ENCODE peak calls at places on chromosomes 5 and 9, in four cellular contexts. I is H1, Y is mucosa of descending colon, Q is RWPE1. F is an unnamed sample.

GRCh38 chr9:33517373-33517772 is 6.7 kb upstream of the ANKRD18B start:
- DNase-seq in I (no peak), Q (peak; percentile 44), Y (no peak), F (peak; percentile 57)

GRCh38 chr5:180135967-180136641 is 64.5 kb upstream of the RNF130 start:
- DNase-seq in Q (no peak), I (peak; percentile 43), Y (no peak), F (no peak)

GRCh38 chr5:150540615-150541396 is 32.9 kb downstream of the NDST1 start:
- DNase-seq in I (no peak), Q (peak; percentile 86), Y (no peak), F (no peak)

GRCh38 chr9:126633881-126634558 is 20.3 kb downstream of the LMX1B start:
- DNase-seq in Q (no peak), I (no peak), Y (no peak), F (no peak)

GRCh38 chr5:37248387-37248969 is 698 bp downstream of the CPLANE1 start:
- DNase-seq in Q (no peak), Y (no peak), I (no peak), F (peak; percentile 11)

GRCh38 chr9:127463891-127464290 is 12.6 kb downstream of the LRSAM1 start:
- DNase-seq in Y (no peak), Q (no peak), I (no peak), F (no peak)

GRCh38 chr5:6783787-6784186 is 70.6 kb downstream of the TENT4A start:
- DNase-seq in Y (no peak), I (no peak), Q (no peak), F (no peak)

GRCh38 chr5:141822134-141822533 is 56.1 kb downstream of the PCDH1 start:
- DNase-seq in Y (no peak), I (no peak), Q (peak; percentile 60), F (peak; percentile 27)

GRCh38 chr9:114693248-114693895 is 11.4 kb upstream of the TEX48 start:
- DNase-seq in Q (no peak), I (no peak), Y (no peak), F (no peak)

GRCh38 chr9:99172129-99173091 is 49.3 kb downstream of the ALG2 start:
- DNase-seq in I (no peak), Q (no peak), Y (no peak), F (peak; percentile 33)

GRCh38 chr5:83125560-83125959 is 48.2 kb downstream of the XRCC4 start:
- DNase-seq in I (no peak), Y (no peak), Q (no peak), F (no peak)

GRCh38 chr9:98117984-98118639 is 910 bp downstream of the TRIM14 start:
- DNase-seq in Y (peak; percentile 78), Q (peak; percentile 74), I (no peak), F (peak; percentile 25)

GRCh38 chr5:1793966-1794895 is 5.4 kb downstream of the MRPL36 start:
- DNase-seq in I (no peak), Q (no peak), Y (peak; percentile 41), F (no peak)

GRCh38 chr5:84301535-84301934 is 83.1 kb downstream of the EDIL3 start:
- DNase-seq in Q (peak; percentile 25), I (no peak), Y (no peak), F (no peak)

GRCh38 chr9:21102311-21102710 is 24.6 kb upstream of the IFNB1 start:
- DNase-seq in Q (no peak), Y (no peak), I (no peak), F (no peak)

GRCh38 chr5:132001647-132002561 is 9.6 kb downstream of the ACSL6 start:
- DNase-seq in Y (no peak), I (no peak), Q (no peak), F (no peak)

GRCh38 chr5:9505215-9505614 is 40.7 kb downstream of the SEMA5A start:
- DNase-seq in Y (no peak), I (no peak), Q (no peak), F (no peak)

GRCh38 chr9:126719677-126720435 is 85.0 kb upstream of the ZBTB43 start:
- DNase-seq in Q (peak; percentile 50), Y (peak; percentile 69), I (peak; percentile 83), F (peak; percentile 79)

GRCh38 chr9:96611302-96611701 is 8.3 kb downstream of the CDC14B start:
- DNase-seq in I (no peak), Q (no peak), Y (no peak), F (no peak)

GRCh38 chr5:37495210-37495609 is 116.1 kb downstream of the WDR70 start:
- DNase-seq in I (no peak), Y (no peak), Q (no peak), F (peak; percentile 31)

GRCh38 chr5:107413754-107414153 is 257.0 kb downstream of the EFNA5 start:
- DNase-seq in I (no peak), Q (no peak), Y (no peak), F (no peak)

GRCh38 chr5:39494099-39494498 is 69.3 kb upstream of the DAB2 start:
- DNase-seq in Y (no peak), Q (no peak), I (no peak), F (no peak)

GRCh38 chr5:15850939-15851341 is 328.7 kb downstream of the MARCHF11 start:
- DNase-seq in I (no peak), Q (no peak), Y (no peak), F (no peak)

GRCh38 chr5:113022661-113023060 is 46.1 kb downstream of the DCP2 start:
- DNase-seq in Q (no peak), Y (no peak), I (no peak), F (no peak)

GRCh38 chr5:33984671-33985124 is at the start of gene SLC45A2:
- DNase-seq in I (no peak), Y (no peak), Q (no peak), F (no peak)

GRCh38 chr9:91221332-91221731 is 140.4 kb downstream of the AUH start:
- DNase-seq in Q (no peak), Y (no peak), I (no peak), F (no peak)

GRCh38 chr9:76369583-76369982 is 24.6 kb downstream of the RFK start:
- DNase-seq in Y (no peak), I (no peak), Q (no peak), F (peak; percentile 88)

GRCh38 chr9:71001780-71002386 is 119.5 kb downstream of the TRPM3 start:
- DNase-seq in Q (peak; percentile 52), I (no peak), Y (no peak), F (peak; percentile 39)

GRCh38 chr9:127390563-127390962 is 6.4 kb upstream of the SLC2A8 start:
- DNase-seq in Q (no peak), I (no peak), Y (no peak), F (no peak)

GRCh38 chr5:81552844-81553569 is 159.1 kb upstream of the ACOT12 start:
- DNase-seq in I (no peak), Q (no peak), Y (no peak), F (no peak)

F was measured in ACHN.